ENCODE peak calls at places on chromosomes 13 and 19, in six cellular contexts. I is tibial nerve, D is testis, Q is NB4, E is endothelial cell of umbilical vein, P is right lobe of liver. V is an unnamed sample.

GRCh38 chr13:35219021-35219420 is 257.5 kb downstream of the MAB21L1 start:
- DNase-seq in I (no peak), D (no peak), P (no peak), E (peak; percentile 82), Q (no peak), V (no peak)

GRCh38 chr13:24041822-24042221 is 118.7 kb upstream of the SPATA13 start:
- DNase-seq in I (no peak), P (no peak), Q (no peak), E (no peak), D (no peak), V (no peak)

GRCh38 chr19:19575411-19575810 is 37.3 kb downstream of the CILP2 start:
- DNase-seq in E (no peak), I (no peak), Q (no peak), D (no peak), P (no peak), V (no peak)

GRCh38 chr13:112252744-112253590 is 123.2 kb upstream of the SPACA7 start:
- DNase-seq in D (no peak), Q (no peak), E (no peak), P (no peak), I (no peak), V (no peak)

GRCh38 chr13:74206061-74206561 is 71.9 kb upstream of the KLF12 start:
- DNase-seq in I (no peak), P (no peak), D (no peak), E (no peak), Q (no peak), V (no peak)

GRCh38 chr13:112322562-112322961 is 53.6 kb upstream of the SPACA7 start:
- DNase-seq in D (no peak), P (no peak), Q (no peak), E (no peak), I (no peak), V (no peak)

GRCh38 chr13:97261254-97262015 is 39.3 kb downstream of the MBNL2 start:
- DNase-seq in D (no peak), P (no peak), E (no peak), I (no peak), Q (no peak), V (no peak)

GRCh38 chr13:76991432-76991795 is 467 bp upstream of the CLN5 start:
- DNase-seq in E (no peak), Q (peak; percentile 56), I (no peak), D (peak; percentile 34), P (no peak), V (peak; percentile 42)

GRCh38 chr13:23348270-23349126 is 85.0 kb downstream of the SACS start:
- DNase-seq in Q (no peak), D (no peak), E (no peak), P (no peak), I (no peak), V (no peak)

GRCh38 chr13:33287142-33287882 is 1.8 kb upstream of the STARD13 start:
- DNase-seq in Q (no peak), E (no peak), D (no peak), P (no peak), I (no peak), V (no peak)

GRCh38 chr19:56114051-56114694 is 6.9 kb downstream of the ZNF787 start:
- DNase-seq in D (no peak), E (no peak), P (peak; percentile 24), Q (no peak), I (no peak), V (no peak)

GRCh38 chr19:41753159-41753558 is 2.2 kb upstream of the CEACAM6 start:
- DNase-seq in P (peak; percentile 56), I (no peak), Q (peak; percentile 57), E (peak; percentile 18), D (peak; percentile 71), V (peak; percentile 78)

GRCh38 chr13:112343591-112343990 is 32.6 kb upstream of the SPACA7 start:
- DNase-seq in Q (no peak), I (no peak), E (no peak), D (no peak), P (no peak), V (no peak)

GRCh38 chr13:50685491-50685890 is 158.0 kb downstream of the DLEU7 start:
- DNase-seq in E (peak; percentile 97), Q (no peak), I (peak; percentile 78), D (peak; percentile 94), P (peak; percentile 58), V (peak; percentile 86)

GRCh38 chr13:76707360-76707759 is 178.8 kb downstream of the KCTD12 start:
- DNase-seq in P (no peak), I (no peak), E (peak; percentile 57), Q (no peak), D (no peak), V (no peak)

GRCh38 chr13:66347718-66348117 is 882.4 kb downstream of the PCDH9 start:
- DNase-seq in D (no peak), I (no peak), P (no peak), Q (no peak), E (no peak), V (no peak)

GRCh38 chr13:109154146-109154545 is 524.7 kb downstream of the MYO16 start:
- DNase-seq in D (peak; percentile 44), I (no peak), P (no peak), E (no peak), Q (no peak), V (no peak)

DNA sequence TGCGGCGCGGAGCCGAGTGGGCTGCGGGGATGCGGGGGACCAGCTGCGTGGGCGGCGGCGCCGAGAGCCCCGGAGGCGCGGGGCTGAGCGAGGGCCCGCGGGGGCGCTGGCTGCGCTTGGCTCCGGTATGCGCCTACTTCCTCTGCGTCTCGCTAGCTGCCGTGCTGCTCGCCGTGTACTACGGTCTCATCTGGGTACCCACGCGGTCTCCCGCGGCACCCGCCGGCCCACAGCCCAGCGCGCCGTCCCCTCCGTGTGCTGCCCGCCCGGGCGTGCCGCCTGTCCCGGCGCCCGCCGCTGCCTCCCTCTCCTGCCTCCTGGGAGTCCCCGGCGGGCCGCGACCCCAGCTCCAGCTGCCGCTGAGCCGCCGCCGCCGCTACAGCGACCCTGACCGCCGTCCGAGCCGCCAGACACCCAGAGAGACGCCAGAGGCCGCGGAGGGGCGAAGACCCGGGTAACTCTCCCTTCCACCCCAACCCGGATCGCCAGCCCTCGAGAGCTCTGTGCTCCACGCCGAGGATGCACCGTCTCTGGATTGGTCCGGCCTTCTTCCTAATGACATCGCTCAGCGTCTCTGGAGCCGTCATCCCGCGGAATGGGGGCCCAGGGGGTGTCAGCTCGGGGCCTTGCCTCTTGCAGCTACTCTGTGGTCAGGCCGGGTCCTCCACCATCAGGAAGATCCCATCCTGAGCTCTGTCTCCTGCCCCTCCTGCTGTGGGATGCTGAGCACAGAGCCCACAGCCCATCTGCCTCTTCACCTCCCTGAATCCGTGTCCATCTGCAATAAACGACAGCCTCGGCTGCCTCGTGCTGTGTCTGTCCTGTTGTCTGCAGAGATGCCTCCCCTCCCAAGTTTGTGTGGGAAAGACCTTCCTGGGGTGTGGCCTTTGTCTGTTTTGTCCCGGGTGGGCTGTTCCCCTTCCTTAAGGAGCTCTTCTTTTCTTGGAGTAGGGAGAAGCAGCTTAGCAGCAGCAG is 493 bp downstream of the INAFM1 start:
- DNase-seq in Q (no peak), D (peak; percentile 35), I (no peak), E (peak; percentile 42), P (no peak), V (no peak)
- TF ChIP-seq POLR2A in Q (no peak), D (no peak), I (no peak), E (no peak), P (no peak), V (no peak)

DNA sequence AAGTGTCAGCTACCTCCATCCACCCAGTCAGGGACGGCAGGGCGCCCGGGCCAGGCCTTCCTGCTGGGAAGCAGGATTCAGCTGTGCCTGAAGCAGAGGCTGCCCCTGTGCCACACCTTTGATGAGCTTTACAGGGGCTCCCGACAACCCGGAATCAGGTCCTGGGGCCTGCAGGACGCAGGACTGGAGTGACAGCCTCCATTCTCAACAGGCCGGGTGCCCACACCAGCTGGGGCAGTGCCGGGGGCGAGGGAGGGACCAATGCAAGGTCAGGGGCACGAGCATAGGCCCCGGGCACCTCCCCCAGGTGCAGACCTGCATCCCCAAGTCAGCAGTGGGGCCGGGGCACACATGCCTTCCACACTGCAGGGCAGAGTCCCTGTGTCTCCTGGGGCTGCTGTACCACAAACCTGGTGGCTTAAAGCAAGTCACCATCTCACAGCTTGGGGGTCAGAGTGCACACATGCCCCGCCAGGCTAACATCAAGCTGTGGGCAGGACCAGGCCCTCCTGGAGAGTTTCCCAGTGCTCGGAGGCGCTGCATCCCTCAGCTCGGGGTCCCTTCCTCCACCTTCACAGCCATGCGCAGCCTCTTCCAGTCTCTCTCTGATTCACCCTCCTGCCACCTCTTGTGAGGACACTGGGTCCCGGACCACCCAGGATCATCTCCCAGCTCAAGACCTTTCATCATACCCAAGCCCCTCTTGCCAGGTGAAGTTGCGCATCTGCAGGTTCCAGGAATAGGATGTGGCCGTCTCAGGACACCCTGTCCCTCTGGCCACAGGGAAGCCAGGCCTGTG is 13.4 kb downstream of the UBXN6 start:
- DNase-seq in I (no peak), P (no peak), E (no peak), D (no peak), Q (no peak), V (no peak)
- TF ChIP-seq POLR2A in I (no peak), P (no peak), E (no peak), D (no peak), Q (no peak), V (no peak)

DNA sequence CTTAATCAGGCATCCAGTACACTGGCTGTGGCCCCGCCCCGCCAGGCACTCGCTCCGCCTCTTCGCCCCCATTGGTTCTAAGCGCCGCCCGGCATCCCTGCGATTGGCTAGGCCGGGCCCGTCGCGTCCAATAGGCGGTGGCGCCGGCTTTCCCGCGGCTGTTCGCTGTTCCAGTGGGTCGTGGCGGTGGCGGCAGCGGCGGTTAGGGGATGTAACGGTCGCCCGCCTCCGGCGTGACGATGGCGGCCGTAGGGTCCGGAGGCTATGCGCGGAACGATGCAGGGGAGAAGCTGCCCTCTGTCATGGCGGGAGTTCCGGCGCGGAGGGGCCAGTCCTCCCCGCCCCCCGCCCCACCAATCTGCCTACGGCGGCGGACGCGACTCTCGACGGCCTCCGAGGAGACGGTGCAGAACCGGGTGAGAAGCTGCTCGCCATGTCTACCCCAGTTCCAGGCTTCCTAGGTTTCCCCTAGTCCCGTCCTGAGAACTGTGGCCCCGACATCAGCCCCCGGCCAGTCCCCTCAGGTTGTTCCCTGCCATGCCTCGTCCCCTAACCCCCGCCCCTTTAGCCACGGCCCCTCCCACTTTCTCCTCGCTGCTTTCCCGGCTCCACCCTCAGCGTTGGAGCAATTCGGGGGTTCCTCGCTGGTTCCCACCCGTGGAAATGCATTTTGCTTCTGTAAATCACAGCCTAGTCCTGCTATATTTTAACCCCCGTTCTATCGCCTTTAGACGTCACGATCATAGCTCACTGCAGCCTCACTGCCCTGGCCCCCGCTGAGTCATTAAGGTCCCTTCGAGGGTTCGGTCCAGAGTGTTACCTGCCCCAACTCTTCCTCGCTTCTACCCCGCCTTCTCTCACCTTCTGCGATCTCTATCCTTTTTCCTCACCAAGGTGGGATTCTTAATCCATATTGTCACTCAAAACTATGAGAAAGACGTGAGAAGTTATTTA is at the start of gene WDR62:
- DNase-seq in E (no peak), P (peak; percentile 96), D (peak; percentile 96), I (peak; percentile 86), Q (peak; percentile 91), V (peak; percentile 94)
- TF ChIP-seq POLR2A in E (no peak), P (no peak), D (no peak), I (no peak), Q (no peak), V (no peak)

GRCh38 chr19:17076539-17076919 is 952 bp downstream of the MYO9B start:
- DNase-seq in D (no peak), I (no peak), E (peak; percentile 19), Q (peak; percentile 60), P (no peak), V (no peak)

GRCh38 chr19:17075860-17076538 is 422 bp downstream of the MYO9B start:
- DNase-seq in Q (peak; percentile 85), D (no peak), I (no peak), P (peak; percentile 59), E (peak; percentile 51), V (peak; percentile 37)

GRCh38 chr19:17073869-17074627 is 1.2 kb downstream of the HAUS8 start:
- DNase-seq in D (no peak), Q (no peak), I (no peak), E (no peak), P (no peak), V (no peak)

GRCh38 chr19:17074628-17075034 is 621 bp downstream of the HAUS8 start:
- DNase-seq in E (no peak), D (no peak), I (no peak), Q (no peak), P (no peak), V (no peak)

GRCh38 chr19:17075035-17075859 is at the start of the genes HAUS8 and MYO9B:
- DNase-seq in D (peak; percentile 99), P (peak; percentile 99), E (peak; percentile 99), Q (peak; percentile 99), I (peak; percentile 99), V (peak; percentile 99)
- TF ChIP-seq POLR2A in D (peak; percentile 4), P (peak; percentile 58), E (peak; percentile 72), Q (peak; percentile 77), I (peak; percentile 82), V (peak; percentile 26)

V was measured in stomach.